ENCODE peak calls at places on chromosomes 4 and X, in ten cellular contexts. M is uterus; C is progenitor cell of endocrine pancreas; R is cardiac fibroblast; J is IMR-90; U is CD4-positive, alpha-beta T cell; Q is GM13977; V is endothelial cell; E is lower lobe of right lung; X is psoas muscle. B is an unnamed sample.

GRCh38 chrX:24372021-24372763 is 11.8 kb downstream of the SUPT20HL1 start:
- DNase-seq in V (no peak), Q (no peak), J (no peak), E (no peak), R (no peak), U (no peak), C (no peak), X (no peak), M (no peak), B (no peak)

GRCh38 chr4:39526810-39527295 is 386 bp downstream of the UGDH start:
- DNase-seq in C (no peak), M (no peak), R (no peak), V (no peak), J (no peak), Q (peak; percentile 50), E (no peak), U (peak; percentile 5), X (no peak), B (peak; percentile 16)

GRCh38 chr4:79609853-79610252 is 201.8 kb upstream of the GK2 start:
- DNase-seq in U (no peak), R (peak; percentile 12), V (no peak), C (no peak), Q (no peak), J (no peak), E (no peak), M (no peak), X (no peak), B (no peak)

GRCh38 chr4:179110356-179110755 is 1668.1 kb upstream of the AGA start:
- DNase-seq in J (peak; percentile 98), Q (no peak), M (no peak), E (no peak), V (no peak), X (no peak), U (no peak), R (peak; percentile 14), C (no peak), B (no peak)

GRCh38 chr4:120841580-120841979 is 80.9 kb downstream of the PRDM5 start:
- DNase-seq in E (no peak), R (peak; percentile 25), C (no peak), M (no peak), U (no peak), X (no peak), Q (no peak), J (peak; percentile 17), V (no peak), B (no peak)

GRCh38 chr4:48334236-48334635 is 7.1 kb upstream of the SLAIN2 start:
- DNase-seq in U (no peak), Q (no peak), E (no peak), M (no peak), X (no peak), J (no peak), V (no peak), C (no peak), R (no peak), B (no peak)

GRCh38 chr4:139988863-139989765 is 164.9 kb downstream of the MAML3 start:
- DNase-seq in M (peak; percentile 86), V (no peak), X (no peak), U (no peak), Q (no peak), J (peak; percentile 97), R (peak; percentile 94), E (no peak), C (no peak), B (no peak)

GRCh38 chr4:2418652-2419571 is at the start of gene CFAP99:
- DNase-seq in U (peak; percentile 99), C (peak; percentile 97), M (peak; percentile 94), Q (peak; percentile 99), V (peak; percentile 98), X (peak; percentile 99), J (peak; percentile 88), R (peak; percentile 96), E (peak; percentile 99), B (peak; percentile 91)

GRCh38 chrX:154791467-154791866 is 13.8 kb downstream of the MPP1 start:
- DNase-seq in Q (no peak), U (no peak), J (no peak), R (no peak), X (no peak), E (no peak), C (no peak), M (no peak), V (no peak), B (no peak)

GRCh38 chr4:10582059-10582686 is 102.4 kb downstream of the CLNK start:
- DNase-seq in J (peak; percentile 69), M (no peak), R (peak; percentile 71), Q (no peak), C (no peak), X (no peak), E (no peak), V (peak; percentile 51), U (no peak), B (no peak)

GRCh38 chr4:151801547-151802516 is 41.0 kb upstream of the GATB start:
- DNase-seq in Q (peak; percentile 30), M (no peak), R (peak; percentile 67), C (no peak), U (peak; percentile 51), J (peak; percentile 44), V (peak; percentile 60), E (peak; percentile 48), X (peak; percentile 38), B (peak; percentile 33)

GRCh38 chr4:41262198-41262597 is 5.5 kb downstream of the UCHL1 start:
- DNase-seq in U (no peak), C (no peak), J (no peak), X (no peak), M (no peak), R (no peak), Q (no peak), V (no peak), E (no peak), B (no peak)

GRCh38 chr4:182010876-182011275 is 232.3 kb upstream of the TENM3 start:
- DNase-seq in C (no peak), V (no peak), R (no peak), U (no peak), X (no peak), Q (no peak), M (no peak), J (peak; percentile 68), E (no peak), B (no peak)

DNA sequence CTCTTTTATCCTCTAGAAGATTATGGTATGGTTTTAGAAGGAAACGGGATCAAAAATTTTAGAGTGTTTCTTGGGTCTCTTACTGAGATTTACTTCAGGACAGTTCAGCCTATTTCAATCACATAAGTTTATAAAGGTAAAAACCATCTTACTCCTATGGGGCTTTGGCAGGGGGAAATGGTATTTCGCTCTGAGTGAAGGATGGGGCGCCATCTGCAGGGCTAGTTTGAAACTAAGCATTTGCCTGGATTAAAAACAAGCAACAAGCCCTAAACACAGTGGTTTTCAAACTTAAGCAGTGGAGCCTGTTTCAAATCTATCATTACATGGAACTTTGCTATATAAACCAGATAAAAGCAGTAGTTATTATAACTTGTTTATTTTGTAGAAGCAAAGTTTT is 361.5 kb upstream of the FMR1 start:
- DNase-seq in C (no peak), Q (no peak), U (no peak), V (peak; percentile 40), R (no peak), J (no peak), E (no peak), X (no peak), M (no peak), B (no peak)
- TF ChIP-seq CTCF in C (peak; percentile 65), Q (peak; percentile 49), U (no peak), V (peak; percentile 20), R (no peak), J (no peak), E (no peak), X (no peak), M (no peak), B (no peak)

GRCh38 chrX:40845331-40845911 is 110.1 kb upstream of the MED14 start:
- DNase-seq in Q (no peak), J (peak; percentile 95), R (peak; percentile 92), X (no peak), M (peak; percentile 41), U (no peak), V (no peak), E (no peak), C (no peak), B (no peak)

GRCh38 chrX:40844476-40844875 is 109.1 kb upstream of the MED14 start:
- DNase-seq in V (no peak), U (no peak), Q (no peak), C (no peak), R (peak; percentile 19), X (no peak), E (no peak), M (no peak), J (peak; percentile 58), B (no peak)

DNA sequence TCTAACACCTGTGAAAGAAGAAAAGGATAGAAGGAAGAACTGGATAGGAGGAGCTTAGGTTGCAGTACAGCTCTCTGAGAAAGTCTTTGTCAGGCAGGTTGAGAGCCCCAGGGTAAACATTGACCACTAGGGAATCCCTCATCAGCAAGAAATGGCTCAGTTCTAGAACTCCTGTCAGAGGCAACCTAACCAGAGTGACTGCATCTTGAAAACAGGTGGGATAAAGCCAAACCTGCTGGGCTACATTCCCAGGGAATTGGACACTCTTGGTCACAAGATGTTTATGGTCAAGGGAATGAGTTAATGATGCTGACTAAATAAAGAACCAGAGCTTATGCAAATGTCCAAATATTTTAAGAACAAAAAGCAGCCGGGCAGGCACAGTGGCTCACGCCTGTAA is 108.3 kb upstream of the MED14 start:
- DNase-seq in E (no peak), R (no peak), M (no peak), C (no peak), V (no peak), U (no peak), J (no peak), Q (no peak), X (no peak), B (no peak)
- TF ChIP-seq CTCF in E (no peak), R (no peak), M (no peak), C (no peak), V (no peak), U (no peak), J (no peak), Q (no peak), X (no peak), B (no peak)

GRCh38 chrX:42797646-42798045 is 19.7 kb upstream of the PPP1R2C start:
- DNase-seq in J (no peak), V (no peak), R (peak; percentile 8), X (no peak), M (no peak), U (no peak), C (no peak), Q (no peak), E (no peak), B (no peak)
- TF ChIP-seq CTCF in J (no peak), V (no peak), R (no peak), X (no peak), M (no peak), U (no peak), C (no peak), Q (no peak), E (no peak), B (no peak)

DNA sequence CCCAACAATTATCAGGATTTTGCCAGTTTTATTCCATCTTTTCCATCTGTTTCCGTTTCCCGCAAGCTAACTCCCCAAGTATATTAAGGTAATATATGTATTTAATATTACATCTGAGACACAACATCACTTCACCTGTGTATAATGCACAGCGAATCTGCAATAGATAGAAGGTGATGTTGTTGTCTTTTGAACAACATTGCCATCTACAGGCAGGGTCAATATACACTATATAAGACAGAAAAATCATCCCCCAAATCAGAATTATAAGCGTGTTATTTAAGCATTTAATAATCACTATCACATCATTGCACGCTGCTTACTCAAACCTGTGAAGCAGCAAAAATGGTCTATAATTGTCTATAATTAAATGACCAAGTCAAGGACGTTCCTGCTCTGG is 1115.5 kb downstream of the NLGN4X start:
- DNase-seq in R (peak; percentile 29), Q (no peak), X (no peak), V (no peak), J (no peak), C (no peak), M (no peak), U (no peak), E (no peak), B (no peak)
- TF ChIP-seq CTCF in R (peak; percentile 14), Q (peak; percentile 36), X (no peak), V (no peak), J (no peak), C (peak; percentile 69), M (no peak), U (no peak), E (peak; percentile 41), B (no peak)

B was measured in natural killer cell.